ENCODE peak calls at places on chromosome 11, in eight cellular contexts. T is tibial artery, A is bronchial epithelial cell, C is GM23338, J is fibroblast of mammary gland, Q is DND-41, W is tibial nerve, K is SK-N-SH. S is an unnamed sample.

GRCh38 chr11:30225642-30226041 is 5.2 kb upstream of the FSHB start:
- DNase-seq in T (no peak), A (no peak), C (no peak), J (no peak), Q (no peak), W (no peak), K (no peak), S (no peak)

GRCh38 chr11:94068764-94069163 is 47.6 kb downstream of the HEPHL1 start:
- DNase-seq in T (no peak), A (peak; percentile 78), C (no peak), J (peak; percentile 14), Q (no peak), W (no peak), K (no peak), S (no peak)

GRCh38 chr11:87926250-87926970 is 248.8 kb downstream of the RAB38 start:
- DNase-seq in T (peak; percentile 20), A (peak; percentile 96), C (peak; percentile 7), J (peak; percentile 92), Q (no peak), W (no peak), K (no peak), S (peak; percentile 71)

GRCh38 chr11:95078526-95078925 is 11.1 kb upstream of the ENDOD1 start:
- DNase-seq in T (no peak), A (peak; percentile 83), C (no peak), J (no peak), Q (no peak), W (no peak), K (no peak), S (no peak)

GRCh38 chr11:117916956-117917355 is 12.2 kb downstream of the TMPRSS13 start:
- DNase-seq in T (peak; percentile 15), A (no peak), C (no peak), J (no peak), Q (no peak), W (no peak), K (no peak), S (no peak)

GRCh38 chr11:111633756-111634362 is 31.6 kb downstream of the SIK2 start:
- DNase-seq in T (no peak), A (peak; percentile 50), C (no peak), J (peak; percentile 42), Q (no peak), W (no peak), K (peak; percentile 27), S (peak; percentile 34)

GRCh38 chr11:69425444-69425843 is 56.0 kb upstream of the LINC01488 start:
- DNase-seq in T (no peak), A (no peak), C (no peak), J (no peak), Q (no peak), W (no peak), K (no peak), S (no peak)

GRCh38 chr11:104531075-104531474 is 367.1 kb upstream of the PDGFD start:
- DNase-seq in T (no peak), A (peak; percentile 9), C (peak; percentile 68), J (peak; percentile 14), Q (peak; percentile 18), W (no peak), K (no peak), S (no peak)

GRCh38 chr11:63764201-63764711 is 4.3 kb downstream of the ZFTA start:
- DNase-seq in T (no peak), A (no peak), C (no peak), J (no peak), Q (no peak), W (no peak), K (peak; percentile 31), S (no peak)
- H3K4me3 ChIP-seq in T (peak overlapping the region; percentile 55), A (no peak overlapping the region), C (peak overlapping the region; percentile 99), J (no peak overlapping the region), Q (no peak overlapping the region), W (peak overlapping the region; percentile 56), K (no peak overlapping the region), S (no peak overlapping the region)

GRCh38 chr11:131912127-131912526 is 541.7 kb downstream of the NTM start:
- DNase-seq in T (no peak), A (no peak), C (no peak), J (no peak), Q (no peak), W (no peak), K (no peak), S (no peak)
- TF ChIP-seq CTCF in T (no peak), A (no peak), C (no peak), J (no peak), Q (no peak), W (no peak), K (no peak), S (no peak)

GRCh38 chr11:26837154-26837553 is 115.3 kb upstream of the SLC5A12 start:
- DNase-seq in T (no peak), A (no peak), C (no peak), J (no peak), Q (no peak), W (no peak), K (no peak), S (no peak)

GRCh38 chr11:26842883-26843282 is 121.0 kb upstream of the SLC5A12 start:
- DNase-seq in T (no peak), A (no peak), C (no peak), J (peak; percentile 24), Q (no peak), W (no peak), K (no peak), S (peak; percentile 91)

GRCh38 chr11:26842458-26842841 is 120.6 kb upstream of the SLC5A12 start:
- DNase-seq in T (peak; percentile 51), A (peak; percentile 29), C (no peak), J (peak; percentile 83), Q (no peak), W (no peak), K (no peak), S (peak; percentile 90)

GRCh38 chr11:26841818-26842457 is 120.1 kb upstream of the SLC5A12 start:
- DNase-seq in T (no peak), A (peak; percentile 54), C (no peak), J (peak; percentile 76), Q (no peak), W (no peak), K (no peak), S (peak; percentile 94)

DNA sequence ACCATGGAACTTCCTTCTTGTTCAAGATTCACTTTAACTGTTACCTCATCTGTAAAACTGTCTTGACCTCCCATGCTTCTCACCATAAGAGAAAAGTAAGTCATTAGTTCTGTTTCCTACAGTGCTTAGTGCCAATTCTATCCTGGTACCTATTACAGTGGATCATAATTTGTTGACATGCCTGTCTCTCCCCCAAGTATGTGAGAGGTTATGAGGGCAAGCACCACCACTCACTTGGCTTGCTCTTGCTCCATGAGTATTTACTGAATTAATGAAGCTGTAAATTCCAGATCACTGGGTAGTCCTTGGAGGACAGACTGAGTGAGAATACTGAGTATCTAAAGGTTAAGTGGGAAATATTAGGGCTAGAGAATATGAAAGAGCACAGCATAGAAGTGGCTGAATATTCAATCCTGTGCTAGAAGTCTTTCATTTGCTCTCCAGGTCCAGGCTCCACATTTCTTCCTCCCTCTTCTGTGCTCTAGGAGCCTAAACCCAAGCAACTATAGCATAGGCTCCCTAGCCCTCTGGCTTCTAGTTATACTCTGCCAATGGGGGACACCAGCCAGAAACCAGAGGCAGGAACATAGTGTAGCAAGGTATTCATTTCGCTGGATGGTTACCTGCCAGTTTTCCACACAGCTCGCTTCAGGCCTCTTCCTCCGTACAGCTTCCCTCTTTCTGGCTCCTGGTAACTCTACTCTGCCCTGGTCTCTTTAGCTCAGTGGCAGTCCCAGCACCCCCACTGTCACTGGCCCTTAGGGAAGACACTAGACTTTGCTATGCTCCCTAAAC is 118.2 kb upstream of the SLC5A12 start:
- DNase-seq in T (no peak), A (no peak), C (no peak), J (no peak), Q (no peak), W (no peak), K (no peak), S (peak; percentile 53)
- H3K4me3 ChIP-seq in T (no peak overlapping the region), A (no peak overlapping the region), C (no peak overlapping the region), J (no peak overlapping the region), Q (no peak overlapping the region), W (no peak overlapping the region), K (no peak overlapping the region), S (no peak overlapping the region)

GRCh38 chr11:1876361-1877063 is 15.2 kb downstream of the PRR33 start:
- DNase-seq in T (peak; percentile 47), A (no peak), C (peak; percentile 74), J (peak; percentile 86), Q (no peak), W (peak; percentile 25), K (peak; percentile 86), S (no peak)
- TF ChIP-seq CTCF in T (peak; percentile 32), A (peak; percentile 44), C (peak; percentile 69), J (peak; percentile 61), Q (peak; percentile 38), W (peak; percentile 45), K (peak; percentile 51), S (peak; percentile 54)

GRCh38 chr11:77407613-77408012 is 66.3 kb downstream of the PAK1 start:
- DNase-seq in T (no peak), A (peak; percentile 89), C (peak; percentile 21), J (peak; percentile 93), Q (no peak), W (no peak), K (peak; percentile 65), S (peak; percentile 78)
- H3K4me3 ChIP-seq in T (no peak overlapping the region), A (no peak overlapping the region), C (peak overlapping the region; percentile 22), J (no peak overlapping the region), Q (no peak overlapping the region), W (no peak overlapping the region), K (no peak overlapping the region), S (no peak overlapping the region)

GRCh38 chr11:79894111-79894510 is 453.3 kb upstream of the TENM4 start:
- DNase-seq in T (no peak), A (no peak), C (no peak), J (no peak), Q (no peak), W (no peak), K (no peak), S (no peak)
- TF ChIP-seq CTCF in T (no peak), A (no peak), C (no peak), J (no peak), Q (no peak), W (no peak), K (no peak), S (no peak)

GRCh38 chr11:132734217-132734616 is 798.1 kb downstream of the OPCML start:
- DNase-seq in T (no peak), A (peak; percentile 44), C (no peak), J (peak; percentile 0), Q (no peak), W (no peak), K (no peak), S (peak; percentile 99)
- H3K4me3 ChIP-seq in T (no peak overlapping the region), A (no peak overlapping the region), C (no peak overlapping the region), J (no peak overlapping the region), Q (no peak overlapping the region), W (no peak overlapping the region), K (no peak overlapping the region), S (no peak overlapping the region)

GRCh38 chr11:105611837-105612480 is 2.1 kb downstream of the GRIA4 start:
- DNase-seq in T (no peak), A (no peak), C (peak; percentile 46), J (no peak), Q (no peak), W (no peak), K (peak; percentile 19), S (no peak)

GRCh38 chr11:105610796-105611361 is 1.0 kb downstream of the GRIA4 start:
- DNase-seq in T (no peak), A (no peak), C (no peak), J (no peak), Q (no peak), W (no peak), K (no peak), S (no peak)

GRCh38 chr11:105611414-105611813 is 1.5 kb downstream of the GRIA4 start:
- DNase-seq in T (no peak), A (no peak), C (no peak), J (no peak), Q (no peak), W (no peak), K (peak; percentile 8), S (no peak)

GRCh38 chr11:105609832-105610781 is at the start of gene GRIA4:
- DNase-seq in T (peak; percentile 32), A (no peak), C (peak; percentile 74), J (peak; percentile 23), Q (no peak), W (peak; percentile 14), K (peak; percentile 79), S (peak; percentile 38)

GRCh38 chr11:105609341-105609781 is 512 bp upstream of the GRIA4 start:
- DNase-seq in T (no peak), A (peak; percentile 23), C (peak; percentile 77), J (peak; percentile 5), Q (peak; percentile 7), W (no peak), K (peak; percentile 59), S (no peak)
- TF ChIP-seq CTCF in T (no peak), A (peak; percentile 47), C (peak; percentile 63), J (peak; percentile 27), Q (peak; percentile 37), W (no peak), K (peak; percentile 33), S (peak; percentile 45)